ENCODE peak calls at places on chromosomes 3 and 15, in seven cellular contexts. A is activated CD8-positive, alpha-beta T cell treated with anti-CD3 and anti-CD28 coated beads for 36 hours; Q is right lobe of liver; X is GM12878; Z is A549; U is upper lobe of right lung; P is H9. B is an unnamed sample.

GRCh38 chr3:32310918-32311839 is 72.7 kb downstream of the CMTM8 start:
- DNase-seq in P (no peak), U (no peak), Q (no peak), X (no peak), A (no peak), Z (no peak), B (no peak)

GRCh38 chr3:177251756-177252155 is 54.5 kb upstream of the TBL1XR1 start:
- DNase-seq in X (no peak), Z (no peak), U (no peak), A (no peak), P (no peak), Q (no peak), B (no peak)

GRCh38 chr3:11377726-11378125 is 105.5 kb downstream of the ATG7 start:
- DNase-seq in U (no peak), X (no peak), A (no peak), Z (no peak), P (no peak), Q (no peak), B (no peak)

GRCh38 chr3:52452570-52453221 is 1.1 kb downstream of the TNNC1 start:
- DNase-seq in Q (no peak), A (no peak), X (no peak), P (peak), U (peak), Z (no peak), B (no peak)

GRCh38 chr3:112948346-112948838 is 26.5 kb downstream of the CD200R1 start:
- DNase-seq in A (no peak), P (no peak), Q (no peak), U (no peak), X (no peak), Z (no peak), B (no peak)

GRCh38 chr3:43921056-43921455 is 230.3 kb downstream of the ABHD5 start:
- DNase-seq in X (no peak), P (no peak), A (no peak), U (no peak), Q (no peak), Z (no peak), B (no peak)

GRCh38 chr15:77611767-77612166 is 20.9 kb downstream of the LINGO1 start:
- DNase-seq in A (no peak), Z (no peak), Q (no peak), U (no peak), X (no peak), P (no peak), B (no peak)

GRCh38 chr3:10396083-10396482 is 75.2 kb upstream of the SEC13 start:
- DNase-seq in Q (no peak), X (no peak), U (no peak), Z (no peak), P (no peak), A (no peak), B (no peak)

GRCh38 chr15:29018406-29018805 is 132.6 kb downstream of the APBA2 start:
- DNase-seq in Z (no peak), A (no peak), U (no peak), P (peak), X (no peak), Q (no peak), B (no peak)

GRCh38 chr3:111299070-111299672 is 227.6 kb downstream of the NECTIN3 start:
- DNase-seq in U (no peak), X (no peak), Q (no peak), A (no peak), P (no peak), Z (no peak), B (no peak)

GRCh38 chr3:56921573-56922571 is 120.1 kb upstream of the ARHGEF3 start:
- DNase-seq in P (no peak), Q (no peak), A (peak), Z (no peak), U (no peak), X (no peak), B (no peak)

GRCh38 chr15:69443032-69443611 is 9.5 kb upstream of the RPLP1 start:
- DNase-seq in A (no peak), X (no peak), Q (no peak), Z (no peak), P (no peak), U (no peak), B (no peak)

GRCh38 chr3:111733154-111733553 is 125.9 kb upstream of the PHLDB2 start:
- DNase-seq in Q (no peak), P (no peak), U (no peak), X (no peak), Z (no peak), A (no peak), B (no peak)

GRCh38 chr15:45914425-45914824 is 279.6 kb downstream of the SQOR start:
- DNase-seq in P (no peak), A (no peak), X (no peak), Q (no peak), Z (no peak), U (no peak), B (no peak)

GRCh38 chr3:108202834-108203233 is 19.4 kb downstream of the IFT57 start:
- DNase-seq in U (no peak), P (peak), Z (no peak), X (no peak), Q (no peak), A (no peak), B (no peak)

GRCh38 chr15:51368751-51369450 is 27.4 kb downstream of the GLDN start:
- DNase-seq in X (no peak), U (no peak), Q (no peak), Z (no peak), P (no peak), A (no peak), B (no peak)

GRCh38 chr3:48565591-48566400 is 2.2 kb upstream of the UCN2 start:
- DNase-seq in U (no peak), Q (no peak), X (no peak), A (peak), P (no peak), Z (peak), B (no peak)

GRCh38 chr3:45965281-45966052 is 22.2 kb downstream of the CXCR6 start:
- DNase-seq in X (no peak), Z (no peak), A (peak), P (no peak), U (no peak), Q (no peak), B (no peak)

GRCh38 chr3:129663045-129663446 is 56.6 kb upstream of the PLXND1 start:
- DNase-seq in X (no peak), A (no peak), U (no peak), Q (no peak), Z (peak), P (peak), B (no peak)

GRCh38 chr15:56832125-56832524 is 86.3 kb upstream of the TCF12 start:
- DNase-seq in Z (no peak), U (no peak), Q (peak), X (no peak), A (no peak), P (no peak), B (no peak)

GRCh38 chr3:13042127-13042931 is 30.9 kb downstream of the IQSEC1 start:
- DNase-seq in U (peak), Z (no peak), X (no peak), P (no peak), A (no peak), Q (no peak), B (no peak)

GRCh38 chr15:63703641-63704040 is 106.5 kb downstream of the FBXL22 start:
- DNase-seq in Z (no peak), Q (no peak), A (no peak), X (no peak), U (no peak), P (no peak), B (no peak)

GRCh38 chr15:75024102-75024636 is 779 bp downstream of the PPCDC start:
- DNase-seq in A (no peak), Z (peak), X (no peak), P (no peak), U (no peak), Q (no peak), B (no peak)

GRCh38 chr3:46205286-46205960 is 2.7 kb downstream of the CCR1 start:
- DNase-seq in Q (no peak), U (no peak), A (no peak), Z (no peak), P (no peak), X (no peak), B (no peak)

GRCh38 chr3:78917541-78917940 is 850.3 kb downstream of the ROBO1 start:
- DNase-seq in A (no peak), Q (no peak), Z (no peak), P (no peak), U (no peak), X (no peak), B (no peak)

GRCh38 chr15:42133892-42134502 is 22.4 kb downstream of the PLA2G4F start:
- DNase-seq in Q (peak), X (no peak), A (peak), Z (peak), P (peak), U (peak), B (no peak)

GRCh38 chr3:196159952-196160804 is 51.0 kb downstream of the ZDHHC19 start:
- DNase-seq in P (peak), X (peak), U (peak), Q (peak), Z (no peak), A (peak), B (no peak)

GRCh38 chr3:128322030-128323022 is 144.4 kb downstream of the DNAJB8 start:
- DNase-seq in A (peak), X (no peak), Q (peak), Z (peak), U (peak), P (peak), B (no peak)

GRCh38 chr3:72860846-72861245 is 12.6 kb upstream of the SHQ1 start:
- DNase-seq in A (no peak), Z (no peak), Q (no peak), U (no peak), P (no peak), X (no peak), B (no peak)

GRCh38 chr15:58212909-58213526 is 74.8 kb downstream of the AQP9 start:
- DNase-seq in Z (peak), Q (no peak), A (no peak), P (no peak), X (no peak), U (no peak), B (no peak)

GRCh38 chr3:146542179-146542578 is 2.2 kb downstream of the PLSCR1 start:
- DNase-seq in Q (no peak), U (no peak), X (no peak), A (peak), P (no peak), Z (no peak), B (no peak)

GRCh38 chr3:3907023-3907422 is 107.8 kb downstream of the LRRN1 start:
- DNase-seq in Q (no peak), Z (no peak), U (no peak), X (no peak), P (no peak), A (no peak), B (no peak)

GRCh38 chr3:139764069-139764905 is 86.5 kb upstream of the NMNAT3 start:
- DNase-seq in Q (no peak), X (no peak), U (no peak), Z (no peak), P (no peak), A (peak), B (no peak)

GRCh38 chr3:142028174-142028833 is 121.0 kb downstream of the TFDP2 start:
- DNase-seq in P (no peak), X (peak), Q (no peak), A (peak), U (no peak), Z (no peak), B (no peak)

GRCh38 chr15:31372635-31373091 is 46.0 kb downstream of the KLF13 start:
- DNase-seq in Z (no peak), A (no peak), Q (no peak), P (peak), X (no peak), U (no peak), B (no peak)

GRCh38 chr3:110881069-110881468 is 190.5 kb upstream of the NECTIN3 start:
- DNase-seq in U (peak), X (no peak), A (peak), P (peak), Z (no peak), Q (peak), B (no peak)

GRCh38 chr15:68230157-68231100 is 901 bp upstream of the CLN6 start:
- DNase-seq in Q (no peak), U (no peak), P (no peak), Z (no peak), A (peak), X (peak), B (no peak)
- TF ChIP-seq CTCF in Q (peak), U (no peak), P (no peak), Z (peak), A (no peak), X (no peak), B (no peak)

DNA sequence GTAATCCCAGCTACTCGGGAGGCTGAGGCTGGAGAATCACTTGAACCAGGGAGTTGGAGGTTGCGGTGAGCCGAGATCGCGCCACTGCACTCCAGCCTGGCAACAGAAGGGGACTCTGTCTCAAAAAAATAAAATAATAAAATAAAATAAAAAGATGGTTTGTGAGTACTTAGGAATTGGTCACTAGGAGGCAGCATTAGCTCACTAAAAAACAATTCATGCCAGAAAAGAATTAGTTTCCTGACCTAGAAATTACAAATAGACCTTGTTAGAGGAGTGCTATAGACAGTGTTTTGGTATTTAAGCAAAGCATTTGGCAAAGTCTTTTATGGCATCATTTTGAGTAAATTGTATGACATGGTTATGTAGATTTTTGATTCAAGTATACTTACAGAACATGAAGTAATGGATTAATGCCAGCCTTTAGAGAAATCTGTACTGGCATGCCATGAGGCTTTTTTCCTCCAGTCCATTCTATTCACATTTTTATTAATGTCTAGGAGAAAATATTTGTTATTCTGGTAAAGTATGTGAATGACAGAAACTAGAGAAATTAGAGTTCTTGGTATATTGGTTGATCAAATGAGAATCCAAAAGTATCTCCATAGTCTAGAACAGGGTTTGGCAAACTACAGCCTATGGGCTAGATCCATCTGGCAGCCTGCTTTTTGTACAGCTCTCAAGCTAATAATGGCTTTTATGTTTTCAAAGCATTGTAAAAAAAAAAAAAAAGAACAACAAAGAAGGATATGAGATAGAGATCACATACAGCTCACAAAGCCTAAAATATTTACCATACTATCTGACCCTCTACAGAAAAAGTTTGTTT is 81.6 kb downstream of the LRRC49 start:
- DNase-seq in P (no peak), Q (no peak), X (no peak), U (no peak), A (no peak), Z (peak), B (no peak)
- TF ChIP-seq CTCF in P (peak), Q (peak), X (no peak), U (peak), A (peak), Z (peak), B (no peak)

GRCh38 chr15:39558421-39558820 is 22.5 kb upstream of the THBS1 start:
- DNase-seq in U (no peak), X (no peak), Q (no peak), P (no peak), A (no peak), Z (no peak), B (no peak)
- TF ChIP-seq CTCF in U (no peak), X (no peak), Q (no peak), P (no peak), A (no peak), Z (no peak), B (no peak)

DNA sequence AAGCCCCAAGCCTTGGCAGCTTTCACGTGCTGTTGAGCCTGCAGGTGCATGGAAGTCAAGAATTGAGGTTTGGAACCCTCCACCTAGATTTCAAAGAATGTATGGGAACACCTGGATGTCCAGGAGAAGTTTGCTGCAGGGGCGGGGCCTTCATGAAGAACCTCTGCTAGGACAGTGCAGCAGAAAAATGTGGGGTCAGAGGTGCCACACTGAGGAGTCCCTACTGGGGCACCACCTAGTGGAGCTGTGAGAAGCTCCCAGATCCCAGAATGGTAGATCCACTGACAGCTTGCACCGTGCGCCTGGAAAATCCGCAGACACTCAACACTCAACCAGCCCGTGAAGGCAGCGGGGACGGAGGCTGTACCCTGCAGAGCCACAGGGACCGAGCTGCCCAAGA is 201.6 kb downstream of the OCA2 start:
- DNase-seq in X (no peak), U (no peak), P (no peak), Q (no peak), A (no peak), Z (no peak), B (no peak)
- TF ChIP-seq CTCF in X (no peak), U (no peak), P (peak), Q (no peak), A (no peak), Z (no peak), B (no peak)

DNA sequence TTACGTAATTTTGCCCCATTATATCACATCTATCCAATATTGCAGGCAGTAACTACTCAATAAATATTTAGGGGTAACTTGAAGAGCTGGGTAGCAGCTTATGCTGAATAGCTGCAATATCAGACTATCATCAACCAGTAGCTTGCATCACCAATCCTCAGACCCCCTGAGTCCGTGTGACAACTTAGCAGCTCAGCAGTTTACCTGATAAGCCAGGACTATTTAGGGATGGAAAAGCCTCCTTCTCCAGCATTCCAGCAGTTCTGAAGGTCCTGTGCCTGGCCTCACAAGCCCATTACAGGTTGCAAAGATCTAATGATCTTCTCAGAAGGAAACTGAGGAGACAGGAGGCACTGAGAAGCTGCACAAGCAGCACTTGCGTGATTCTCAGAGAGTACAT is 32.9 kb downstream of the RORA start:
- DNase-seq in A (no peak), Z (no peak), X (no peak), U (no peak), P (no peak), Q (no peak), B (no peak)
- TF ChIP-seq CTCF in A (no peak), Z (no peak), X (no peak), U (no peak), P (no peak), Q (no peak), B (no peak)

DNA sequence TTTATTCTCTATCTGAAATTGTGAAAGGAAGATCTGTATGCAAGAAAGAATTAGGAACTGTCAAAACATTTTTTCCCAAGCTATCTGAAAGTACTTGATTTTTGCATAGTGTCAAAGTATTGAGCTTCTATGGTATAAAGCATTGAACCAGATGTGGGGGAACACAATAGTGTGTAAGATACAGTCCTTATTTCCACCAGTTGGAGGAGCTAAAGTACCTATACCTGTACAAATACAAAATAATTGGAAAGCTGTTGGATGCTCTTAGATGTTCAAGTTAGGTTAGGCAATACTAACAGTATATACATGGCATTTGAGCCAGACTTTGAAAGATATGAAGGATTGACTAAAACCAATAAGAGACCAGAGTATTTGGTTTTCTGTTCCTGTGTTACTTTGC is 148.4 kb downstream of the B3GALNT1 start:
- DNase-seq in Z (no peak), P (no peak), X (no peak), Q (no peak), A (no peak), U (no peak), B (no peak)
- TF ChIP-seq CTCF in Z (no peak), P (peak), X (peak), Q (peak), A (peak), U (peak), B (peak)

B was measured in natural killer cell.